ENCODE peak calls at places on chromosome 12, in four cellular contexts. One of them, this sample, is unnamed.

GRCh38 chr12:124909831-124910560 is 4.5 kb downstream of the UBC start:
- DNase-seq in transverse colon: no peak
- DNase-seq in adrenal gland: no peak
- DNase-seq in IMR-90: peak; percentile 48
- DNase-seq in this sample: no peak

GRCh38 chr12:84508325-84508861 is 404.2 kb downstream of the SLC6A15 start:
- DNase-seq in transverse colon: no peak
- DNase-seq in adrenal gland: no peak
- DNase-seq in IMR-90: peak; percentile 75
- DNase-seq in this sample: no peak

GRCh38 chr12:52493172-52493571 is at the start of gene KRT6A:
- DNase-seq in transverse colon: no peak
- DNase-seq in adrenal gland: no peak
- DNase-seq in IMR-90: no peak
- DNase-seq in this sample: no peak

GRCh38 chr12:75954076-75954475 is 77.5 kb downstream of the PHLDA1 start:
- DNase-seq in transverse colon: no peak
- DNase-seq in adrenal gland: no peak
- DNase-seq in IMR-90: peak; percentile 97
- DNase-seq in this sample: peak; percentile 21

GRCh38 chr12:34403706-34404376 is 381.5 kb downstream of the ALG10 start:
- DNase-seq in transverse colon: peak; percentile 4
- DNase-seq in adrenal gland: peak; percentile 10
- DNase-seq in IMR-90: no peak
- DNase-seq in this sample: no peak

GRCh38 chr12:29008786-29009185 is 140.3 kb upstream of the FAR2 start:
- DNase-seq in transverse colon: no peak
- DNase-seq in adrenal gland: no peak
- DNase-seq in IMR-90: no peak
- DNase-seq in this sample: no peak

GRCh38 chr12:20527396-20528154 is 159.2 kb downstream of the PDE3A start:
- DNase-seq in transverse colon: no peak
- DNase-seq in adrenal gland: no peak
- DNase-seq in IMR-90: peak; percentile 90
- DNase-seq in this sample: no peak

GRCh38 chr12:54193437-54193836 is 4.7 kb upstream of the SMUG1 start:
- DNase-seq in transverse colon: no peak
- DNase-seq in adrenal gland: no peak
- DNase-seq in IMR-90: no peak
- DNase-seq in this sample: no peak

GRCh38 chr12:27780612-27781408 is 774 bp upstream of the MANSC4 start:
- DNase-seq in transverse colon: peak; percentile 25
- DNase-seq in adrenal gland: peak; percentile 69
- DNase-seq in IMR-90: peak; percentile 47
- DNase-seq in this sample: peak; percentile 42
- TF ChIP-seq POLR2A in transverse colon: no peak
- TF ChIP-seq POLR2A in adrenal gland: no peak
- TF ChIP-seq POLR2A in IMR-90: peak; percentile 10
- TF ChIP-seq POLR2A in this sample: no peak

DNA sequence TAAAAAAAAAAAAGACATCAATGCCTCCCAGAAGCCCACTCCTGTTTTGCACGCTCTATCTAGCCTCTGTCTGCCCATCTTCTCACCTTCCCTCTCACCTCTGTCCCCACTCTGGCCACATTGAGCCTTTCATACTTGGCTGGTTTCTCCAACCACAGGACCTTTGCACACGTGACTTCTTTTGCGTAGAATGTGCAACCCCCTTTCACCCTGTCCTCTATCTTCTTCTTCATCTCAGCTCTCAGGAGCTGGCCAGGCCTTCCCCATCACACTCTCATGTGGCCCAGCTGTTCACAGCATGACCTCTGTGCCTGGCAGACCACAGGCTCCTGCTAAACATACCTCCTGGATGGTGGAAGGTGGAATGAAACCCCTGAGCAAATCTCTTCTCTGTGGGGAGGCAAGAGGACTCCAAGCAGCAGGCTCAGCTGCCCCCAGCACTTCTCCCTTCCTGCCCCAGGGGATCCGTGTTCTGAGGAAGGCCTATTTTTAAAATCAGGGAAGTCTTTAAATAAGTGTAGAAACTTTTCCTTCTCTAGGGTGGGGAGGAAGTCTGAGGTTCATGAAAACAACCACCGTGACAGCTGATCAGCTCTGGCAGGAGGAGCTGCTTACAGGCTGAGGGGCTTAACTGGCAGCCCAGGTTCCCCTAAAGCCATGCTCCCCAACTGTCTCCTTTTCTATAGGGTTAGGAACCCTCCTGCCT is 11.6 kb downstream of the HVCN1 start:
- DNase-seq in transverse colon: no peak
- DNase-seq in adrenal gland: no peak
- DNase-seq in IMR-90: no peak
- DNase-seq in this sample: no peak
- TF ChIP-seq POLR2A in transverse colon: no peak
- TF ChIP-seq POLR2A in adrenal gland: no peak
- TF ChIP-seq POLR2A in IMR-90: no peak
- TF ChIP-seq POLR2A in this sample: no peak

GRCh38 chr12:2858334-2858733 is 1.5 kb upstream of the TEX52 start:
- DNase-seq in transverse colon: no peak
- DNase-seq in adrenal gland: no peak
- DNase-seq in IMR-90: no peak
- DNase-seq in this sample: no peak
- TF ChIP-seq POLR2A in transverse colon: no peak
- TF ChIP-seq POLR2A in adrenal gland: no peak
- TF ChIP-seq POLR2A in IMR-90: no peak
- TF ChIP-seq POLR2A in this sample: no peak

GRCh38 chr12:4301932-4302501 is 19.0 kb upstream of the TIGAR start:
- DNase-seq in transverse colon: no peak
- DNase-seq in adrenal gland: no peak
- DNase-seq in IMR-90: no peak
- DNase-seq in this sample: no peak

GRCh38 chr12:4300870-4301269 is 20.1 kb upstream of the TIGAR start:
- DNase-seq in transverse colon: no peak
- DNase-seq in adrenal gland: peak; percentile 17
- DNase-seq in IMR-90: no peak
- DNase-seq in this sample: no peak

GRCh38 chr12:4302881-4303280 is 18.1 kb upstream of the TIGAR start:
- DNase-seq in transverse colon: no peak
- DNase-seq in adrenal gland: peak; percentile 15
- DNase-seq in IMR-90: no peak
- DNase-seq in this sample: no peak

GRCh38 chr12:4307593-4308333 is 13.2 kb upstream of the TIGAR start:
- DNase-seq in transverse colon: peak; percentile 80
- DNase-seq in adrenal gland: peak; percentile 92
- DNase-seq in IMR-90: peak; percentile 79
- DNase-seq in this sample: peak; percentile 41

GRCh38 chr12:4303750-4304149 is 17.3 kb upstream of the TIGAR start:
- DNase-seq in transverse colon: no peak
- DNase-seq in adrenal gland: peak; percentile 55
- DNase-seq in IMR-90: no peak
- DNase-seq in this sample: no peak
- TF ChIP-seq POLR2A in transverse colon: no peak
- TF ChIP-seq POLR2A in adrenal gland: no peak
- TF ChIP-seq POLR2A in IMR-90: no peak
- TF ChIP-seq POLR2A in this sample: no peak

GRCh38 chr12:6450091-6450868 is 1.6 kb upstream of the TAPBPL start:
- DNase-seq in transverse colon: no peak
- DNase-seq in adrenal gland: peak; percentile 49
- DNase-seq in IMR-90: no peak
- DNase-seq in this sample: no peak

GRCh38 chr12:6452908-6453630 is 1.2 kb downstream of the TAPBPL start:
- DNase-seq in transverse colon: peak; percentile 76
- DNase-seq in adrenal gland: no peak
- DNase-seq in IMR-90: no peak
- DNase-seq in this sample: peak; percentile 46

GRCh38 chr12:6452245-6452731 is 446 bp downstream of the TAPBPL start:
- DNase-seq in transverse colon: peak; percentile 68
- DNase-seq in adrenal gland: peak; percentile 76
- DNase-seq in IMR-90: no peak
- DNase-seq in this sample: peak; percentile 62

GRCh38 chr12:6450869-6451347 is 934 bp upstream of the TAPBPL start:
- DNase-seq in transverse colon: peak; percentile 47
- DNase-seq in adrenal gland: no peak
- DNase-seq in IMR-90: no peak
- DNase-seq in this sample: peak; percentile 59

DNA sequence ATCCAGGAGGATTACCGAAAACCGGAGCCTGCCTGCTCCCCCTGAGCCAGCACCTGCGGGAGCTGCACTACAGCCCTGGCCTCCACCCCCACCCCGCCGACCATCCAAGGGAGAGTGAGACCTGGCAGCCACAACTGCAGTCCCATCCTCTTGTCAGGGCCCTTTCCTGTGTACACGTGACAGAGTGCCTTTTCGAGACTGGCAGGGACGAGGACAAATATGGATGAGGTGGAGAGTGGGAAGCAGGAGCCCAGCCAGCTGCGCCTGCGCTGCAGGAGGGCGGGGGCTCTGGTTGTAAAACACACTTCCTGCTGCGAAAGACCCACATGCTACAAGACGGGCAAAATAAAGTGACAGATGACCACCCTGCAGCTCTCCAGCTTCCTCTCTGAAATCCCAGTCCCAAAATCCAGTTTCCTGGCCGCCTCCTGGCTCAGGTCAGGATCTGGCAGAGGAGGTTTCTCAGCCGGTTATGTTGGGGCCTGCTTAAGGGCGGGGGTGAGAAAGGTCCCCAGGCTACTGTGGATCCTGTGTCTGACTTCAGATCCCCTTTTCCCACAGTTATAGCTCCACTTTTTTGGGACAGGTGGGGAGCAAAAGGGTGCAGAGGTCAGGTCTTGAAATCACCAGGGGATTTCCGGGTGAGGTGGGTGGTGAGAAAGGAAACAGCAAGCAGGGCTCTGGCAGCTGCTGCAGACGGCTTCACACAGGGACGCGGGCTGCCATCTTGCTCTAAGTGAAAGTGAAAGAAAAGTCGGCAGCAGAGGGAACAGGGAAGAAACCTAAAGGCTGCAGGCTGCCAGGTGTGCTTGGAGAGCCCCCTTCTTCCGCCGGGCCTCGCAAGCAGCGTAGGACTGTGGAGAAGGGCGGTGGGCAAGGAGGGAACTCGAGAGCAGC is at the start of gene TAPBPL:
- DNase-seq in transverse colon: peak; percentile 89
- DNase-seq in adrenal gland: peak; percentile 95
- DNase-seq in IMR-90: peak; percentile 75
- DNase-seq in this sample: peak; percentile 87
- TF ChIP-seq POLR2A in transverse colon: peak; percentile 78
- TF ChIP-seq POLR2A in adrenal gland: peak; percentile 75
- TF ChIP-seq POLR2A in IMR-90: peak; percentile 38
- TF ChIP-seq POLR2A in this sample: peak; percentile 75

GRCh38 chr12:132444957-132445883 is 44.7 kb upstream of the FBRSL1 start:
- DNase-seq in transverse colon: peak; percentile 60
- DNase-seq in adrenal gland: peak; percentile 58
- DNase-seq in IMR-90: no peak
- DNase-seq in this sample: peak; percentile 30
- TF ChIP-seq POLR2A in transverse colon: no peak
- TF ChIP-seq POLR2A in adrenal gland: no peak
- TF ChIP-seq POLR2A in IMR-90: no peak
- TF ChIP-seq POLR2A in this sample: no peak

DNA sequence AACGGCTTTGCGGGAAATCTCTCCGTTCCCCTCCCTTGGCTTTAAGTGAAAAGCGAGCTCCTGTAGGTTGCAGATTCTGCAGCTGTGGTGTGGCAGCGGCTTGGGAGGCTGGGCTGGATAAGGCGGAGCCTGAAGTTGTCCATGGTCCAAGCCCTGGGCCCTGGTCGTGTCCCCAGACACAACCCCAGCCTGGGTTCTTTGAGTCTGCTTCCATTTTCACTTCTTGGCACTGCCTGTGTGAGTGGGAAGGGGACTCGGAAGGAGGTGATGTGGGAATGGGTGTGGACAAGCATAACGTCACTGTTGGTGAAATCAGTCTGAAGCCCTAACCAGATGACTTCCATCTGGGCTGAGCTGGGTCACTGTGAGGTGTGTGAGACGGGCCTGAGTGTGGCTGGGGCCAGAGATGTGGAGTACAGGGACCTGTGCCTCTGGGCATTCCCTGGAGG is 43.0 kb upstream of the CTDSP2 start:
- DNase-seq in transverse colon: peak; percentile 71
- DNase-seq in adrenal gland: peak; percentile 80
- DNase-seq in IMR-90: peak; percentile 93
- DNase-seq in this sample: no peak
- TF ChIP-seq POLR2A in transverse colon: peak; percentile 73
- TF ChIP-seq POLR2A in adrenal gland: no peak
- TF ChIP-seq POLR2A in IMR-90: peak; percentile 33
- TF ChIP-seq POLR2A in this sample: no peak

GRCh38 chr12:109880049-109880931 is at the start of gene GLTP:
- DNase-seq in transverse colon: peak; percentile 90
- DNase-seq in adrenal gland: peak; percentile 86
- DNase-seq in IMR-90: peak; percentile 63
- DNase-seq in this sample: peak; percentile 86
- TF ChIP-seq POLR2A in transverse colon: peak; percentile 17
- TF ChIP-seq POLR2A in adrenal gland: peak; percentile 56
- TF ChIP-seq POLR2A in IMR-90: no peak
- TF ChIP-seq POLR2A in this sample: peak; percentile 38

GRCh38 chr12:66168410-66168809 is 1.4 kb downstream of the TMBIM4 start:
- DNase-seq in transverse colon: no peak
- DNase-seq in adrenal gland: no peak
- DNase-seq in IMR-90: no peak
- DNase-seq in this sample: peak; percentile 17

GRCh38 chr12:66165141-66165540 is 4.7 kb downstream of the TMBIM4 start:
- DNase-seq in transverse colon: no peak
- DNase-seq in adrenal gland: no peak
- DNase-seq in IMR-90: no peak
- DNase-seq in this sample: no peak

GRCh38 chr12:66170606-66171005 is 810 bp upstream of the TMBIM4 start:
- DNase-seq in transverse colon: no peak
- DNase-seq in adrenal gland: no peak
- DNase-seq in IMR-90: no peak
- DNase-seq in this sample: no peak

GRCh38 chr12:66166561-66166960 is 3.2 kb downstream of the TMBIM4 start:
- DNase-seq in transverse colon: no peak
- DNase-seq in adrenal gland: no peak
- DNase-seq in IMR-90: no peak
- DNase-seq in this sample: no peak

GRCh38 chr12:66169221-66170170 is at the start of gene TMBIM4:
- DNase-seq in transverse colon: peak; percentile 91
- DNase-seq in adrenal gland: peak; percentile 92
- DNase-seq in IMR-90: peak; percentile 95
- DNase-seq in this sample: peak; percentile 94
- TF ChIP-seq POLR2A in transverse colon: peak; percentile 76
- TF ChIP-seq POLR2A in adrenal gland: peak; percentile 80
- TF ChIP-seq POLR2A in IMR-90: peak; percentile 80
- TF ChIP-seq POLR2A in this sample: peak; percentile 93

GRCh38 chr12:46210835-46211439 is 57.9 kb downstream of the SLC38A1 start:
- DNase-seq in transverse colon: no peak
- DNase-seq in adrenal gland: no peak
- DNase-seq in IMR-90: no peak
- DNase-seq in this sample: peak; percentile 7
- TF ChIP-seq POLR2A in transverse colon: no peak
- TF ChIP-seq POLR2A in adrenal gland: no peak
- TF ChIP-seq POLR2A in IMR-90: no peak
- TF ChIP-seq POLR2A in this sample: no peak